ENCODE peak calls at places on chromosomes 16 and 17, in seven cellular contexts. G is tibial nerve; T is A549; E is stomach; W is colonic mucosa; Q is psoas muscle; D is CD8-positive, alpha-beta T cell. K is an unnamed sample. For H3K9me3, the result is how much of the 10 kb centered on the place peaks cover.

GRCh38 chr16:69939821-69940585 is 11.1 kb upstream of the CLEC18A start:
- DNase-seq in G (no peak), T (no peak), E (no peak), W (no peak), Q (no peak), D (no peak), K (no peak)

GRCh38 chr17:7782237-7782636 is 51.8 kb upstream of the KDM6B start:
- DNase-seq in G (no peak), T (no peak), E (no peak), W (no peak), Q (no peak), D (no peak), K (no peak)

GRCh38 chr16:56931253-56931768 is 631 bp upstream of the HERPUD1 start:
- DNase-seq in G (no peak), T (no peak), E (peak), W (peak), Q (no peak), D (no peak), K (peak)

GRCh38 chr17:32854177-32854576 is 22.7 kb downstream of the MYO1D start:
- DNase-seq in G (no peak), T (no peak), E (no peak), W (no peak), Q (no peak), D (no peak), K (no peak)

GRCh38 chr16:57208926-57209325 is 22.8 kb downstream of the RSPRY1 start:
- DNase-seq in G (no peak), T (no peak), E (no peak), W (no peak), Q (no peak), D (no peak), K (no peak)

GRCh38 chr17:42284020-42284369 is 4.3 kb upstream of the STAT5A start:
- DNase-seq in G (no peak), T (no peak), E (no peak), W (no peak), Q (no peak), D (no peak), K (no peak)

GRCh38 chr16:49216593-49216992 is 65.0 kb downstream of the CBLN1 start:
- DNase-seq in G (no peak), T (no peak), E (no peak), W (no peak), Q (no peak), D (no peak), K (no peak)

GRCh38 chr17:50638851-50639767 is 4.4 kb downstream of the ABCC3 start:
- DNase-seq in G (peak), T (peak), E (peak), W (peak), Q (peak), D (no peak), K (peak)

GRCh38 chr16:31508706-31509523 is 724 bp upstream of the RUSF1 start:
- DNase-seq in G (no peak), T (no peak), E (no peak), W (no peak), Q (no peak), D (no peak), K (no peak)

GRCh38 chr17:58110012-58110411 is 26.8 kb downstream of the DYNLL2 start:
- DNase-seq in G (no peak), T (no peak), E (no peak), W (no peak), Q (no peak), D (no peak), K (no peak)

GRCh38 chr17:49363251-49363650 is 1.2 kb upstream of the ZNF652 start:
- DNase-seq in G (no peak), T (no peak), E (no peak), W (no peak), Q (no peak), D (no peak), K (no peak)
- H3K4me3 ChIP-seq in G (no peak), T (no peak), E (peak), W (no peak), Q (no peak), D (no peak), K (no peak)

GRCh38 chr17:31646642-31647041 is 212.4 kb downstream of the COPRS start:
- DNase-seq in G (no peak), T (no peak), E (no peak), W (no peak), Q (no peak), D (no peak), K (no peak)
- H3K9me3 ChIP-seq in G (under half), T (under half), E (under half), W (under half), Q (under half), D (under half), K (under half)

GRCh38 chr17:1996243-1997145 is 28.6 kb downstream of the RTN4RL1 start:
- DNase-seq in G (no peak), T (no peak), E (no peak), W (no peak), Q (no peak), D (no peak), K (no peak)

GRCh38 chr17:1997146-1997586 is 28.0 kb downstream of the RTN4RL1 start:
- DNase-seq in G (no peak), T (peak), E (no peak), W (peak), Q (no peak), D (no peak), K (no peak)

GRCh38 chr17:1999557-2000251 is 25.4 kb downstream of the RTN4RL1 start:
- DNase-seq in G (no peak), T (no peak), E (peak), W (peak), Q (peak), D (no peak), K (peak)

GRCh38 chr17:1998426-1998784 is 26.7 kb downstream of the RTN4RL1 start:
- DNase-seq in G (no peak), T (no peak), E (no peak), W (peak), Q (peak), D (no peak), K (no peak)

GRCh38 chr17:1997587-1998425 is 27.3 kb downstream of the RTN4RL1 start:
- DNase-seq in G (no peak), T (peak), E (peak), W (peak), Q (peak), D (no peak), K (no peak)
- H3K4me3 ChIP-seq in G (peak), T (peak), E (peak), W (peak), Q (peak), D (no peak), K (no peak)

DNA sequence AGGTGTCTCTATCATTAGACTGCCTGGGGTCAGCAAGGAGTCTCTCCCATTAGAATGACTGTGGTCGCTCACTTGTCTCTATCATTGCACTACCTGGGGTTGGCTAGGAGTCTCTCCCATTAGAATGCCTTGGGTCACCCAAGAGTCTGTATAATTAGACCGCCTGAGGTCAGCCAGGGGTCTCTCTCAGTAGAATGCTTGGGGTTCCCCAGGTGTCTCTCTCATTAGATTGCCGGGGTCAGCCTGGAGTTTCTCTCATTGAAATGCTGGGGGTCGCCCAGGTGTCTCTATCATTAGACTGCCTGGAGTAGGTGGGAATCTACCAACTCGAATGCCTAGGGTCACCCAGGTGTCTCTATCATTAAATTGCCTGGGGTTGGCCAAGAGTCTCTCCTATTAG is 2231.6 kb downstream of the TP53TG3F start:
- DNase-seq in G (no peak), T (no peak), E (no peak), W (no peak), Q (no peak), D (no peak), K (no peak)
- H3K9me3 ChIP-seq in G (under half), T (under half), E (half or more), W (under half), Q (under half), D (under half), K (under half)

GRCh38 chr17:67675481-67675880 is 42.3 kb upstream of the NOL11 start:
- DNase-seq in G (no peak), T (no peak), E (no peak), W (no peak), Q (no peak), D (no peak), K (peak)

GRCh38 chr17:67682196-67682595 is 35.5 kb upstream of the NOL11 start:
- DNase-seq in G (no peak), T (no peak), E (peak), W (no peak), Q (no peak), D (no peak), K (no peak)

GRCh38 chr17:67680445-67681224 is 37.1 kb upstream of the NOL11 start:
- DNase-seq in G (no peak), T (no peak), E (no peak), W (no peak), Q (no peak), D (no peak), K (no peak)

GRCh38 chr17:67679225-67679624 is 38.5 kb upstream of the NOL11 start:
- DNase-seq in G (no peak), T (no peak), E (no peak), W (no peak), Q (no peak), D (no peak), K (no peak)

DNA sequence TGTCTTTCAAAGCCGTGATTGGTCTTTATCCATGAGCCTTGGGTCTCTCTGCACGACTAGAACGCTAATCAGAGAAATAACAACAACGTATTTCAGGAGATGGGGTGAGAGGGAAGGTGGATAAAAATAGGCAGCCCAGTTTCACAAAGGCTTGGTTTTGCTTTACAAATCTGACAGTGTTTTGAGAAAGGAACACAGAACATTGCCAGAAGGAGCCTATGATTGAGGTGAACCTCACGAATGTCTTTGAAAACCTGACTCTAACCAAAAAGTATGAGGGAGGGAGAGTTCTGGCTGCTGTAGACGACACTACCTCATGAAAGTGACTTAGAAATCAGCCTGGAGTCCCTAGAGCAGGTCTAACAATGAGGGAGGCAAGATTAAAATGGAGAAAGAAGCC is 38.0 kb upstream of the NOL11 start:
- DNase-seq in G (no peak), T (no peak), E (no peak), W (no peak), Q (no peak), D (no peak), K (no peak)
- H3K4me3 ChIP-seq in G (no peak), T (no peak), E (no peak), W (no peak), Q (no peak), D (no peak), K (no peak)

DNA sequence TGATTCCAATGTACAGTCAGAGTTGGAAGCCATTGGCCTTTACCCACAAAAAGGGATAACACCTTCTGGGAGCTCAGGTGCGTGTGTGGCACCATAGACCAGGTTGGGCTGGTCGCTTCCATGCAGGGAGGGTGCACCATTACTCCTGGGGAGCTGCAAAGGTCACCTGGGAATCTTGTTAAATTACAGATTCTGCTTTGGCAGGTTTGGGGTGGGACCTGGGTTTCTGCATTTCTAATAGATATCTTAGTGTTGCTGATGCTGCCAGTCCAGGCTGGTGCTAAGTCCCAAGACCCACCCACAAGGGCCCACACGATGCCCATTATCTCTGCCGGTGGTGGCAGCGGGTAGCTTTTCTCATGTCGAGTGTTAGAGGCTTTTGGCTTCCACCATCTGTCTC is 148.3 kb upstream of the CACNG5 start:
- DNase-seq in G (no peak), T (no peak), E (no peak), W (no peak), Q (no peak), D (no peak), K (no peak)
- H3K9me3 ChIP-seq in G (under half), T (under half), E (under half), W (under half), Q (under half), D (under half), K (under half)

DNA sequence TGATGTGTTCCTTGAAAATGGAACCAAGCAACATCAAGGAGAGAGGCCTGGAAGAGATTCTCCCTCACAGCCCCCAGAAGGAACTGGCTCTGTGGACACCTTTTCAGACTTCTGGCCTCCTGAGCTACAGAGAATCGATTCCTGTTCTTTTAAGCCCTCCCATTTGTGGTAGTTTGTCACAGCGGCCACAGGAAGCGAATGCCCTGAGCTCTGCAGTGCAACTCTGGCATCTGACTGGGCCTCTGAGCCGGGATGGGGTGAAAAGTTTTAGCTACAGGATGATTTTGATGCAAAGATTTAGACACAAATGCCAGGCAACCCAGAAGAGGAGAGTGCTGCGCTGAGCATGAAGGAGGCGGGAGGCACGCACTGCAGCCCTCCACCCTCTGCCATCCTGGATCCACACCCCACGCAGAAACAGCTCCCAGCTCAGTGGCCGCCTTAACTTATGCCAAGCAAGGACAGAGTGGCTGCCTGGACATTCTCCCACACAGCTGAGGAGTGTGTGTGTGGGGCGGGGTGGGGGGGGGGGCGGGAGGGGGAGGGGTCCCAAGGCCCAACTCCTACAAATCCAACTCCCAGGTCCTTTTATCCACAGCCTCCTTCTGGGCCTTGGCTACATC is 2.2 kb downstream of the TIMP2 start:
- DNase-seq in G (no peak), T (no peak), E (no peak), W (no peak), Q (no peak), D (no peak), K (no peak)
- H3K4me3 ChIP-seq in G (peak), T (peak), E (peak), W (peak), Q (peak), D (no peak), K (peak)